ENCODE peak calls at places on chromosomes 5 and 9, in five cellular contexts. D, W, V, A and O are unnamed samples.

GRCh38 chr9:107945961-107946360 is 456.4 kb upstream of the KLF4 start:
- DNase-seq in V (no peak), W (no peak), A (no peak), D (no peak), O (no peak)

GRCh38 chr5:123719004-123719403 is 207.0 kb downstream of the CSNK1G3 start:
- DNase-seq in A (no peak), V (peak; percentile 61), W (peak; percentile 11), D (no peak), O (no peak)

GRCh38 chr5:179316961-179317360 is 28.3 kb downstream of the ADAMTS2 start:
- DNase-seq in D (no peak), A (no peak), W (no peak), V (no peak), O (no peak)

GRCh38 chr5:40547994-40548575 is 131.6 kb upstream of the PTGER4 start:
- DNase-seq in A (no peak), W (no peak), V (no peak), D (no peak), O (no peak)

GRCh38 chr9:12659220-12659619 is 34.0 kb upstream of the TYRP1 start:
- DNase-seq in A (no peak), W (no peak), V (no peak), D (no peak), O (no peak)

GRCh38 chr9:133477992-133478850 is 678 bp downstream of the SLC2A6 start:
- DNase-seq in D (no peak), V (peak; percentile 70), A (no peak), W (peak; percentile 81), O (peak; percentile 76)

GRCh38 chr5:17720070-17720469 is 85.8 kb downstream of the TAF11L14 start:
- DNase-seq in D (no peak), V (no peak), A (no peak), W (no peak), O (peak; percentile 4)

GRCh38 chr5:138274189-138274853 is at the start of gene GFRA3:
- DNase-seq in W (peak; percentile 74), A (peak; percentile 3), D (no peak), V (no peak), O (no peak)

GRCh38 chr5:78647838-78648358 is 674 bp downstream of the LHFPL2 start:
- DNase-seq in W (peak; percentile 77), A (peak; percentile 66), V (peak; percentile 65), D (peak; percentile 69), O (peak; percentile 86)

GRCh38 chr5:129496410-129496809 is 36.3 kb downstream of the ADAMTS19 start:
- DNase-seq in A (no peak), D (no peak), V (no peak), W (no peak), O (no peak)

GRCh38 chr9:137273616-137274320 is 3.8 kb upstream of the TOR4A start:
- DNase-seq in D (no peak), A (no peak), W (peak; percentile 77), V (no peak), O (no peak)

GRCh38 chr9:70034292-70034711 is 9.3 kb upstream of the MAMDC2 start:
- DNase-seq in A (no peak), D (no peak), V (peak; percentile 10), W (peak; percentile 95), O (peak; percentile 52)

GRCh38 chr9:13952906-13953305 is 361.0 kb downstream of the NFIB start:
- DNase-seq in W (peak; percentile 98), A (no peak), V (peak; percentile 40), D (no peak), O (peak; percentile 84)

GRCh38 chr5:179079165-179079987 is 19.2 kb downstream of the ZNF354C start:
- DNase-seq in W (no peak), D (no peak), A (no peak), V (no peak), O (peak; percentile 9)

GRCh38 chr9:133640160-133640559 is 4.0 kb downstream of the DBH start:
- DNase-seq in W (no peak), D (no peak), V (no peak), A (no peak), O (no peak)

GRCh38 chr9:20684865-20685696 is 1.0 kb downstream of the FOCAD start:
- DNase-seq in W (peak; percentile 34), A (no peak), D (no peak), V (peak; percentile 29), O (no peak)

GRCh38 chr9:2745560-2746380 is 28.5 kb downstream of the KCNV2 start:
- DNase-seq in V (peak; percentile 9), W (no peak), A (no peak), D (no peak), O (no peak)

GRCh38 chr5:179212870-179213269 is 132.4 kb downstream of the ADAMTS2 start:
- DNase-seq in D (peak; percentile 39), W (no peak), A (no peak), V (no peak), O (peak; percentile 21)

GRCh38 chr5:52943285-52943684 is 45.9 kb upstream of the ITGA2 start:
- DNase-seq in W (no peak), V (no peak), A (no peak), D (no peak), O (no peak)

GRCh38 chr9:71762900-71763653 is 5.2 kb downstream of the CEMIP2 start:
- DNase-seq in W (no peak), D (no peak), V (peak; percentile 94), A (no peak), O (no peak)

GRCh38 chr9:112361602-112362001 is 18.3 kb upstream of the HSDL2 start:
- DNase-seq in D (no peak), V (peak; percentile 63), W (peak; percentile 63), A (no peak), O (no peak)

GRCh38 chr9:16364347-16364746 is 506.1 kb downstream of the BNC2 start:
- DNase-seq in D (no peak), W (peak; percentile 41), V (no peak), A (no peak), O (no peak)

GRCh38 chr9:128634651-128635262 is 21.9 kb downstream of the DYNC2I2 start:
- DNase-seq in V (no peak), D (no peak), W (no peak), A (no peak), O (no peak)

GRCh38 chr9:124017929-124018730 is 6.6 kb downstream of the LHX2 start:
- DNase-seq in D (no peak), A (no peak), W (peak; percentile 96), V (no peak), O (no peak)

GRCh38 chr9:124182741-124183140 is 75.0 kb upstream of the NEK6 start:
- DNase-seq in W (peak; percentile 99), A (no peak), D (no peak), V (no peak), O (no peak)

GRCh38 chr5:133760532-133760931 is 148.2 kb upstream of the FSTL4 start:
- DNase-seq in D (no peak), V (no peak), A (no peak), W (no peak), O (no peak)

GRCh38 chr5:133788121-133788520 is 175.8 kb upstream of the FSTL4 start:
- DNase-seq in V (no peak), A (no peak), W (no peak), D (no peak), O (no peak)

GRCh38 chr9:89361816-89362646 is 43.7 kb downstream of the SECISBP2 start:
- DNase-seq in A (no peak), D (no peak), V (no peak), W (no peak), O (no peak)

GRCh38 chr5:125756456-125756855 is 666.8 kb upstream of the GRAMD2B start:
- DNase-seq in A (no peak), W (no peak), V (no peak), D (no peak), O (no peak)

GRCh38 chr5:9444346-9444745 is 101.5 kb downstream of the SEMA5A start:
- DNase-seq in W (no peak), A (no peak), V (no peak), D (no peak), O (no peak)

GRCh38 chr5:132776932-132777208 is 169 bp downstream of the SEPTIN8 start:
- DNase-seq in D (no peak), W (no peak), V (no peak), A (no peak), O (no peak)

GRCh38 chr5:126400621-126401251 is 22.5 kb upstream of the GRAMD2B start:
- DNase-seq in V (no peak), D (no peak), W (no peak), A (no peak), O (no peak)

GRCh38 chr9:87148391-87149237 is 201.3 kb upstream of the GAS1 start:
- DNase-seq in V (peak; percentile 77), A (peak; percentile 46), W (peak; percentile 32), D (peak; percentile 80), O (peak; percentile 88)

GRCh38 chr9:85740821-85741111 is 988 bp downstream of the AGTPBP1 start:
- DNase-seq in W (peak; percentile 85), A (no peak), V (no peak), D (no peak), O (no peak)

GRCh38 chr9:38380872-38381534 is 11.5 kb upstream of the ALDH1B1 start:
- DNase-seq in W (peak; percentile 96), D (no peak), V (peak; percentile 91), A (no peak), O (peak; percentile 67)

GRCh38 chr5:131262953-131263541 is 806 bp upstream of the CDC42SE2 start:
- DNase-seq in D (no peak), W (peak; percentile 66), V (peak; percentile 26), A (no peak), O (peak; percentile 28)